ENCODE peak calls at places on chromosome 22, in ten cellular contexts. U, P, C, D, Q, A, K, S, R and Z are unnamed samples.
A peak's percentile ranks its signal among the peaks of the same experiment; 100 is the strongest.

GRCh38 chr22:27283714-27284113 is 517.8 kb downstream of the MN1 start:
- DNase-seq in K (no peak), C (no peak), Q (no peak), S (peak; percentile 10), U (no peak), A (no peak), R (no peak), D (no peak), P (no peak), Z (no peak)

GRCh38 chr22:19179472-19180048 is 1.0 kb upstream of the SLC25A1 start:
- DNase-seq in K (peak; percentile 66), A (peak; percentile 73), C (peak; percentile 60), U (peak; percentile 63), D (peak; percentile 82), S (peak; percentile 91), P (peak; percentile 83), Q (peak; percentile 60), R (peak; percentile 80), Z (peak; percentile 70)

GRCh38 chr22:26321469-26321913 is 107.6 kb upstream of the ASPHD2 start:
- DNase-seq in K (no peak), A (no peak), S (peak; percentile 18), U (no peak), R (no peak), Q (peak; percentile 36), D (peak; percentile 87), P (no peak), C (peak; percentile 12), Z (peak; percentile 36)

GRCh38 chr22:31537019-31537535 is 40.7 kb downstream of the SFI1 start:
- DNase-seq in R (no peak), C (no peak), D (no peak), Q (no peak), K (no peak), P (no peak), U (no peak), A (no peak), S (no peak), Z (no peak)

GRCh38 chr22:39938509-39938908 is 21.7 kb upstream of the TMA7B start:
- DNase-seq in S (no peak), R (no peak), Q (no peak), A (no peak), U (no peak), C (no peak), D (no peak), K (peak; percentile 43), P (no peak), Z (no peak)

GRCh38 chr22:45910928-45911467 is 66.0 kb downstream of the WNT7B start:
- DNase-seq in P (no peak), A (no peak), Q (no peak), D (no peak), R (peak; percentile 83), C (no peak), K (no peak), U (no peak), S (no peak), Z (no peak)

GRCh38 chr22:41030891-41031290 is 61.5 kb upstream of the EP300 start:
- DNase-seq in R (no peak), S (peak; percentile 86), A (no peak), C (no peak), P (no peak), K (no peak), U (no peak), D (peak; percentile 80), Q (peak; percentile 45), Z (peak; percentile 58)

GRCh38 chr22:26109686-26110315 is 59.5 kb upstream of the SEZ6L start:
- DNase-seq in U (no peak), C (no peak), K (no peak), Q (no peak), S (no peak), D (no peak), A (no peak), P (no peak), R (no peak), Z (no peak)

GRCh38 chr22:22403306-22403705 is 105.2 kb downstream of the ZNF280B start:
- DNase-seq in R (no peak), Q (no peak), U (no peak), A (no peak), C (no peak), K (no peak), D (no peak), S (no peak), P (no peak), Z (no peak)

GRCh38 chr22:38081636-38081940 is 2.4 kb downstream of the SLC16A8 start:
- DNase-seq in R (no peak), A (no peak), Q (no peak), P (no peak), S (no peak), C (no peak), U (no peak), D (no peak), K (no peak), Z (no peak)

GRCh38 chr22:19122752-19123492 is 710 bp upstream of the DGCR2 start:
- DNase-seq in K (no peak), Q (no peak), P (no peak), R (no peak), S (peak; percentile 20), A (no peak), U (no peak), C (no peak), D (peak; percentile 17), Z (no peak)

GRCh38 chr22:38513063-38513462 is 7.0 kb upstream of the DDX17 start:
- DNase-seq in P (no peak), C (no peak), K (peak; percentile 77), R (peak; percentile 59), S (no peak), U (no peak), Q (no peak), D (no peak), A (peak; percentile 14), Z (no peak)

GRCh38 chr22:43995057-43995685 is 28.9 kb upstream of the PARVB start:
- DNase-seq in Q (no peak), A (no peak), D (no peak), U (no peak), C (no peak), S (no peak), K (no peak), P (no peak), R (no peak), Z (no peak)

GRCh38 chr22:38649841-38650522 is 6.2 kb downstream of the FAM227A start:
- DNase-seq in U (no peak), A (no peak), S (no peak), Q (no peak), K (no peak), R (no peak), D (no peak), C (no peak), P (no peak), Z (no peak)

GRCh38 chr22:36258750-36259619 is 6.1 kb downstream of the APOL1 start:
- DNase-seq in U (peak; percentile 26), S (peak; percentile 71), R (no peak), C (no peak), K (peak; percentile 61), D (peak; percentile 53), Q (no peak), A (peak; percentile 52), P (peak; percentile 78), Z (no peak)

GRCh38 chr22:30890689-30891442 is 77.7 kb downstream of the MORC2 start:
- DNase-seq in R (peak; percentile 78), C (no peak), A (peak; percentile 58), P (peak; percentile 48), U (peak; percentile 36), K (peak; percentile 50), Q (no peak), S (peak; percentile 23), D (peak; percentile 10), Z (no peak)

GRCh38 chr22:21754523-21755128 is 19.0 kb upstream of the YPEL1 start:
- DNase-seq in C (no peak), A (no peak), D (peak; percentile 12), K (no peak), R (no peak), P (no peak), Q (no peak), S (no peak), U (no peak), Z (no peak)

GRCh38 chr22:37970864-37971263 is 13.5 kb downstream of the SOX10 start:
- DNase-seq in U (no peak), K (no peak), S (no peak), D (no peak), Q (no peak), P (no peak), R (no peak), A (no peak), C (no peak), Z (no peak)

GRCh38 chr22:42459273-42460040 is 27.3 kb upstream of the NFAM1 start:
- DNase-seq in Q (no peak), S (no peak), R (no peak), U (no peak), P (no peak), C (no peak), D (no peak), A (no peak), K (no peak), Z (no peak)

GRCh38 chr22:47372596-47373385 is 610.3 kb downstream of the TBC1D22A start:
- DNase-seq in S (no peak), A (no peak), R (no peak), C (no peak), K (no peak), U (no peak), D (no peak), Q (no peak), P (peak; percentile 29), Z (no peak)